ENCODE peak calls at places on chromosomes 12 and 14, in four cellular contexts. P is uterus; O is heart right ventricle; W is effector memory CD4-positive, alpha-beta T cell. S is an unnamed sample.

GRCh38 chr14:64737391-64738305 is 33.4 kb downstream of the PLEKHG3 start:
- DNase-seq in O (no peak), W (no peak), P (no peak), S (no peak)

GRCh38 chr12:117680311-117680710 is 288.5 kb downstream of the KSR2 start:
- DNase-seq in P (no peak), W (no peak), O (no peak), S (no peak)

GRCh38 chr12:11771356-11771755 is 121.9 kb downstream of the ETV6 start:
- DNase-seq in P (no peak), W (no peak), O (no peak), S (no peak)

GRCh38 chr12:121472150-121472905 is 72.4 kb downstream of the RNF34 start:
- DNase-seq in O (no peak), W (no peak), P (no peak), S (no peak)

GRCh38 chr14:73125169-73125588 is 11.1 kb upstream of the PSEN1 start:
- DNase-seq in O (no peak), P (no peak), W (no peak), S (no peak)

GRCh38 chr14:32611752-32612151 is 282.7 kb downstream of the AKAP6 start:
- DNase-seq in W (no peak), P (no peak), O (no peak), S (no peak)

GRCh38 chr12:26031318-26031717 is 72.8 kb downstream of the RASSF8 start:
- DNase-seq in W (no peak), P (no peak), O (no peak), S (no peak)

GRCh38 chr12:52054231-52054837 is 3.1 kb downstream of the NR4A1 start:
- DNase-seq in O (no peak), W (no peak), P (peak; percentile 33), S (no peak)

GRCh38 chr12:56377310-56377988 is 14.8 kb upstream of the APOF start:
- DNase-seq in W (no peak), O (no peak), P (no peak), S (peak; percentile 15)

GRCh38 chr12:118183711-118184110 is 47.8 kb downstream of the PEBP1 start:
- DNase-seq in O (no peak), P (no peak), W (no peak), S (no peak)

GRCh38 chr12:13386269-13387039 is 189.9 kb downstream of the EMP1 start:
- DNase-seq in O (no peak), P (no peak), W (no peak), S (no peak)

GRCh38 chr12:122945047-122945592 is 21.1 kb downstream of the ABCB9 start:
- DNase-seq in W (no peak), O (no peak), P (no peak), S (no peak)

GRCh38 chr12:122946690-122947271 is 19.5 kb downstream of the ABCB9 start:
- DNase-seq in P (peak; percentile 60), W (peak; percentile 21), O (peak; percentile 55), S (peak; percentile 96)

GRCh38 chr12:122943196-122943595 is 23.1 kb downstream of the ABCB9 start:
- DNase-seq in O (no peak), P (no peak), W (no peak), S (no peak)

GRCh38 chr12:122942609-122943008 is 23.7 kb downstream of the ABCB9 start:
- DNase-seq in W (no peak), O (no peak), P (no peak), S (no peak)

DNA sequence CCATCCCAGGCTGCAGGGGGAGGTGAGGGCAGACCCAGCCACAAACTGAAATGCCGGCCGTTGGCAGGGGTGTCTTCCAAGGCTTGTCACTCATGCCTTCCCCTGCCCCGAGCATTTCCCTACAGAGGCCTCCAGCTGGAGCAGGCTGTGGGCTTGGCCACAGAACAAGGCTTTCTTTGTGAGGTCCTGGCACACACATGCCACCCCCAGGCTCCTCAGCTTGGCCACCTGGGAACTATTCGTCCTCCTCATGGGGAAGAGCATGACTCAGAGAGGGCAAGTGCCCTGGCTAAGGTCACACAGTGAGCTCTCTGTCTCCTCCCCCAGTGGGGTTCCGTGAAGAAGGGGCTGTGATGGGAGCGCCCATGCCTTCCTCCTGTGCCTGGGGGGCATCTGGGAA is 21.7 kb downstream of the ABCB9 start:
- DNase-seq in P (no peak), O (no peak), W (no peak), S (no peak)
- H3K27ac ChIP-seq in P (peak overlapping the region; percentile 7), O (no peak overlapping the region), W (no peak overlapping the region), S (peak overlapping the region; percentile 15)

GRCh38 chr14:77710364-77710763 is 2.5 kb downstream of the SLIRP start:
- DNase-seq in W (no peak), O (no peak), P (no peak), S (no peak)

GRCh38 chr14:77708749-77709148 is 846 bp downstream of the SLIRP start:
- DNase-seq in O (no peak), W (no peak), P (no peak), S (no peak)

GRCh38 chr14:77709412-77709811 is 1.5 kb downstream of the SLIRP start:
- DNase-seq in P (no peak), O (no peak), W (no peak), S (no peak)

GRCh38 chr14:77707724-77708408 is at the start of the genes ALKBH1 and SLIRP:
- DNase-seq in W (peak; percentile 82), O (peak; percentile 84), P (peak; percentile 84), S (peak; percentile 93)

DNA sequence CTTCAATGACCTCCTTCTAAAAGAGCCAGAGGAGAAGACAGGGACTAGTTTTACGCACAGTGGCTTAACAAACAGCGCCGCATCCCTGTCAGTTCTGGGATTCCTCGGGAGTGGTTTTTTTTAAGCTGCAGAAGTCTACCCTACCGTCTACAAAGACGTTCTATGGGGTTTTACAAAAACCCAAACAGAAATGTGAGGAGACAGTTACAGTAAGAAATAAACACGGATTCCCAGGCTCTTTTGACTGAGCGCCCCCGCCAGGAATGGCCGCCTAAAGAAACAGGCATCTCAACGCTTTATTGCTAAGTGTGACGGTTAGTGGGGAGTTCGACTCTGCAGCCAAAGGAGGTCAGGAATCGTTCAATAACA is 484 bp downstream of the ALKBH1 start:
- DNase-seq in O (no peak), W (no peak), P (no peak), S (no peak)
- H3K4me1 ChIP-seq in O (peaks cover 32% of the 10 kb centered on the region), W (peaks cover 20% of the 10 kb centered on the region), P (no peaks in the 10 kb centered on the region), S (peaks cover 20% of the 10 kb centered on the region)

GRCh38 chr12:113186033-113186365 is 478 bp downstream of the RITA1 start:
- DNase-seq in P (no peak), W (no peak), O (no peak), S (no peak)
- H3K36me3 ChIP-seq in P (no peaks in the 10 kb centered on the region), W (peaks cover 2% of the 10 kb centered on the region), O (no peaks in the 10 kb centered on the region), S (peaks cover under 1% of the 10 kb centered on the region)

GRCh38 chr14:101973356-101973755 is 9.0 kb downstream of the DYNC1H1 start:
- DNase-seq in O (no peak), W (no peak), P (no peak), S (peak; percentile 58)
- H3K27ac ChIP-seq in O (peak overlapping the region; percentile 73), W (no peak overlapping the region), P (peak overlapping the region; percentile 68), S (peak overlapping the region; percentile 69)

GRCh38 chr14:98218213-98218612 is 1053.8 kb downstream of the BCL11B start:
- DNase-seq in O (no peak), P (no peak), W (no peak), S (no peak)
- H3K4me1 ChIP-seq in O (no peaks in the 10 kb centered on the region), P (no peaks in the 10 kb centered on the region), W (peaks cover 7% of the 10 kb centered on the region), S (no peaks in the 10 kb centered on the region)

GRCh38 chr12:132924356-132924755 is 31.8 kb downstream of the ZNF605 start:
- DNase-seq in P (no peak), W (no peak), O (no peak), S (no peak)
- H3K36me3 ChIP-seq in P (no peaks in the 10 kb centered on the region), W (no peaks in the 10 kb centered on the region), O (peaks cover 49% of the 10 kb centered on the region), S (peaks cover 33% of the 10 kb centered on the region)

S was measured in ascending aorta.